ENCODE peak calls at places on chromosomes 12 and 14, in ten cellular contexts. Q, I, Z, S, O, L, A, B, T and N are unnamed samples.

GRCh38 chr12:48390026-48390425 is 39.3 kb upstream of the ZNF641 start:
- DNase-seq in Q (no peak), I (no peak), Z (no peak), S (no peak), O (no peak), L (no peak), A (peak; percentile 17), B (no peak), T (no peak), N (no peak)

GRCh38 chr12:42360747-42361403 is 34.9 kb downstream of the PPHLN1 start:
- DNase-seq in Q (no peak), I (no peak), Z (no peak), S (no peak), O (no peak), L (no peak), A (no peak), B (no peak), T (no peak), N (no peak)

GRCh38 chr14:89848165-89848564 is 106.4 kb downstream of the EFCAB11 start:
- DNase-seq in Q (no peak), I (no peak), Z (no peak), S (no peak), O (no peak), L (no peak), A (peak; percentile 6), B (no peak), T (no peak), N (no peak)

GRCh38 chr12:98653866-98654493 is 8.9 kb downstream of the APAF1 start:
- DNase-seq in Q (no peak), I (no peak), Z (peak; percentile 79), S (no peak), O (no peak), L (peak; percentile 35), A (peak; percentile 81), B (peak; percentile 78), T (no peak), N (no peak)

GRCh38 chr14:106201376-106201775 is 675.0 kb downstream of the TMEM121 start:
- DNase-seq in Q (no peak), I (no peak), Z (no peak), S (no peak), O (no peak), L (no peak), A (no peak), B (peak; percentile 37), T (no peak), N (no peak)

GRCh38 chr14:65478596-65478995 is 66.1 kb downstream of the FUT8 start:
- DNase-seq in Q (no peak), I (no peak), Z (peak; percentile 72), S (no peak), O (no peak), L (no peak), A (no peak), B (no peak), T (no peak), N (no peak)

GRCh38 chr12:49956663-49957569 is 4.8 kb upstream of the AQP5 start:
- DNase-seq in Q (no peak), I (no peak), Z (no peak), S (no peak), O (no peak), L (no peak), A (no peak), B (no peak), T (no peak), N (no peak)

GRCh38 chr12:108950991-108951739 is 69.7 kb downstream of the SVOP start:
- DNase-seq in Q (peak; percentile 59), I (peak; percentile 48), Z (peak; percentile 90), S (peak; percentile 76), O (peak; percentile 51), L (peak; percentile 69), A (peak; percentile 73), B (peak; percentile 85), T (peak; percentile 80), N (peak; percentile 81)

GRCh38 chr14:24053548-24054323 is 1.9 kb downstream of the CARMIL3 start:
- DNase-seq in Q (peak; percentile 27), I (no peak), Z (no peak), S (peak; percentile 13), O (no peak), L (no peak), A (no peak), B (no peak), T (no peak), N (no peak)

GRCh38 chr12:132719141-132719953 is 8.7 kb downstream of the PGAM5 start:
- DNase-seq in Q (no peak), I (no peak), Z (no peak), S (no peak), O (no peak), L (no peak), A (no peak), B (no peak), T (no peak), N (no peak)

GRCh38 chr14:69612014-69612758 is 790 bp downstream of the SUSD6 start:
- DNase-seq in Q (peak; percentile 42), I (peak; percentile 37), Z (peak; percentile 79), S (peak; percentile 45), O (no peak), L (peak; percentile 37), A (peak; percentile 61), B (peak; percentile 34), T (no peak), N (peak; percentile 50)

GRCh38 chr12:14654416-14654815 is 42.0 kb downstream of the GUCY2C start:
- DNase-seq in Q (no peak), I (no peak), Z (no peak), S (no peak), O (no peak), L (no peak), A (no peak), B (no peak), T (no peak), N (no peak)

GRCh38 chr14:104595911-104596450 is 8.6 kb downstream of the TMEM179 start:
- DNase-seq in Q (no peak), I (no peak), Z (no peak), S (no peak), O (no peak), L (no peak), A (no peak), B (no peak), T (no peak), N (no peak)

GRCh38 chr14:72594099-72594901 is 299.6 kb downstream of the DPF3 start:
- DNase-seq in Q (no peak), I (no peak), Z (no peak), S (no peak), O (peak; percentile 26), L (no peak), A (no peak), B (no peak), T (no peak), N (no peak)

GRCh38 chr12:104877107-104877705 is 80.9 kb downstream of the SLC41A2 start:
- DNase-seq in Q (no peak), I (peak; percentile 4), Z (no peak), S (peak; percentile 23), O (no peak), L (peak; percentile 25), A (peak; percentile 52), B (peak; percentile 58), T (peak; percentile 38), N (peak; percentile 15)

GRCh38 chr12:11862794-11863193 is 207.9 kb upstream of the BCL2L14 start:
- DNase-seq in Q (no peak), I (no peak), Z (no peak), S (no peak), O (no peak), L (no peak), A (no peak), B (no peak), T (no peak), N (no peak)

GRCh38 chr12:1347294-1347693 is 247.1 kb downstream of the FBXL14 start:
- DNase-seq in Q (no peak), I (no peak), Z (no peak), S (no peak), O (no peak), L (no peak), A (no peak), B (no peak), T (no peak), N (no peak)

GRCh38 chr14:69675877-69676416 is 64.6 kb downstream of the SUSD6 start:
- DNase-seq in Q (no peak), I (no peak), Z (no peak), S (no peak), O (no peak), L (no peak), A (no peak), B (no peak), T (no peak), N (no peak)

GRCh38 chr12:102331419-102331818 is 133.8 kb upstream of the PMCH start:
- DNase-seq in Q (no peak), I (no peak), Z (no peak), S (no peak), O (no peak), L (no peak), A (no peak), B (no peak), T (no peak), N (no peak)

GRCh38 chr12:66636771-66637170 is 42.1 kb downstream of the GRIP1 start:
- DNase-seq in Q (no peak), I (no peak), Z (peak; percentile 47), S (no peak), O (no peak), L (peak; percentile 86), A (peak; percentile 93), B (no peak), T (peak; percentile 18), N (no peak)

GRCh38 chr12:10363922-10364838 is 25.7 kb downstream of the KLRK1 start:
- DNase-seq in Q (peak; percentile 51), I (no peak), Z (no peak), S (peak; percentile 60), O (no peak), L (peak; percentile 74), A (peak; percentile 84), B (peak; percentile 57), T (peak; percentile 37), N (peak; percentile 41)

GRCh38 chr14:66965831-66966230 is 223.4 kb upstream of the GARIN2 start:
- DNase-seq in Q (no peak), I (no peak), Z (no peak), S (no peak), O (no peak), L (no peak), A (no peak), B (no peak), T (no peak), N (no peak)

GRCh38 chr14:60738843-60739508 is 4.4 kb downstream of the MNAT1 start:
- DNase-seq in Q (no peak), I (no peak), Z (no peak), S (no peak), O (no peak), L (no peak), A (no peak), B (no peak), T (no peak), N (no peak)

GRCh38 chr14:91202234-91202974 is 42.1 kb downstream of the GPR68 start:
- DNase-seq in Q (peak; percentile 59), I (no peak), Z (peak; percentile 69), S (peak; percentile 32), O (no peak), L (no peak), A (no peak), B (peak; percentile 24), T (no peak), N (no peak)